ENCODE peak calls at places on chromosomes 11 and 22, in ten cellular contexts. V is aorta, N is ovary, O is fibroblast of pulmonary artery, A is HL-60, R is foreskin fibroblast, W is cardiac fibroblast, S is body of pancreas, P is A549, K is heart right ventricle. J is an unnamed sample.

GRCh38 chr11:122757201-122757600 is 81.1 kb upstream of the CRTAM start:
- DNase-seq in V (no peak), N (no peak), O (no peak), A (no peak), R (no peak), W (no peak), S (no peak), P (no peak), K (no peak), J (no peak)

GRCh38 chr11:111403021-111403725 is 24.1 kb upstream of the POU2AF1 start:
- DNase-seq in V (no peak), N (no peak), O (no peak), A (no peak), R (no peak), W (no peak), S (no peak), P (no peak), K (no peak), J (no peak)

GRCh38 chr11:75814686-75815344 is at the start of gene UVRAG:
- DNase-seq in V (peak; percentile 99), N (peak; percentile 99), O (peak; percentile 100), A (peak; percentile 98), R (peak; percentile 98), W (peak; percentile 100), S (peak; percentile 98), P (peak; percentile 99), K (peak; percentile 96), J (peak; percentile 97)

GRCh38 chr11:126035718-126036117 is 26.9 kb downstream of the CDON start:
- DNase-seq in V (no peak), N (no peak), O (no peak), A (no peak), R (no peak), W (no peak), S (no peak), P (no peak), K (no peak), J (no peak)

GRCh38 chr11:121800704-121801516 is 315.1 kb downstream of the BLID start:
- DNase-seq in V (peak; percentile 51), N (peak; percentile 70), O (peak; percentile 21), A (no peak), R (no peak), W (no peak), S (peak; percentile 6), P (no peak), K (no peak), J (peak; percentile 41)

GRCh38 chr11:110153474-110153873 is 60.3 kb downstream of the ZC3H12C start:
- DNase-seq in V (no peak), N (no peak), O (no peak), A (no peak), R (no peak), W (no peak), S (no peak), P (no peak), K (no peak), J (no peak)

GRCh38 chr11:77525455-77526091 is 51.7 kb upstream of the PAK1 start:
- DNase-seq in V (no peak), N (no peak), O (peak; percentile 22), A (no peak), R (no peak), W (peak; percentile 35), S (no peak), P (no peak), K (no peak), J (no peak)

GRCh38 chr11:122671270-122671906 is 15.9 kb downstream of the UBASH3B start:
- DNase-seq in V (no peak), N (no peak), O (peak; percentile 23), A (no peak), R (peak; percentile 71), W (peak; percentile 88), S (no peak), P (no peak), K (no peak), J (no peak)

GRCh38 chr22:24134090-24134846 is 47.0 kb upstream of the SUSD2 start:
- DNase-seq in V (peak; percentile 78), N (peak; percentile 57), O (no peak), A (no peak), R (no peak), W (no peak), S (no peak), P (no peak), K (no peak), J (no peak)

GRCh38 chr11:122478986-122479385 is 176.5 kb upstream of the UBASH3B start:
- DNase-seq in V (no peak), N (no peak), O (no peak), A (no peak), R (peak; percentile 27), W (no peak), S (no peak), P (no peak), K (no peak), J (no peak)

GRCh38 chr11:23680488-23681230 is 816.2 kb upstream of the LUZP2 start:
- DNase-seq in V (no peak), N (no peak), O (no peak), A (no peak), R (no peak), W (no peak), S (no peak), P (no peak), K (peak; percentile 2), J (no peak)

GRCh38 chr11:59754494-59754858 is 700 bp upstream of the STX3 start:
- DNase-seq in V (no peak), N (no peak), O (no peak), A (no peak), R (peak; percentile 41), W (no peak), S (peak; percentile 34), P (no peak), K (no peak), J (no peak)

GRCh38 chr11:17498058-17498457 is 21.4 kb upstream of the ABCC8 start:
- DNase-seq in V (no peak), N (no peak), O (no peak), A (peak; percentile 59), R (no peak), W (no peak), S (no peak), P (no peak), K (no peak), J (no peak)

GRCh38 chr22:32558681-32559355 is 84.2 kb downstream of the FBXO7 start:
- DNase-seq in V (peak; percentile 83), N (peak; percentile 59), O (peak; percentile 24), A (no peak), R (peak; percentile 91), W (peak; percentile 66), S (peak; percentile 13), P (peak; percentile 51), K (peak; percentile 65), J (peak; percentile 43)

DNA sequence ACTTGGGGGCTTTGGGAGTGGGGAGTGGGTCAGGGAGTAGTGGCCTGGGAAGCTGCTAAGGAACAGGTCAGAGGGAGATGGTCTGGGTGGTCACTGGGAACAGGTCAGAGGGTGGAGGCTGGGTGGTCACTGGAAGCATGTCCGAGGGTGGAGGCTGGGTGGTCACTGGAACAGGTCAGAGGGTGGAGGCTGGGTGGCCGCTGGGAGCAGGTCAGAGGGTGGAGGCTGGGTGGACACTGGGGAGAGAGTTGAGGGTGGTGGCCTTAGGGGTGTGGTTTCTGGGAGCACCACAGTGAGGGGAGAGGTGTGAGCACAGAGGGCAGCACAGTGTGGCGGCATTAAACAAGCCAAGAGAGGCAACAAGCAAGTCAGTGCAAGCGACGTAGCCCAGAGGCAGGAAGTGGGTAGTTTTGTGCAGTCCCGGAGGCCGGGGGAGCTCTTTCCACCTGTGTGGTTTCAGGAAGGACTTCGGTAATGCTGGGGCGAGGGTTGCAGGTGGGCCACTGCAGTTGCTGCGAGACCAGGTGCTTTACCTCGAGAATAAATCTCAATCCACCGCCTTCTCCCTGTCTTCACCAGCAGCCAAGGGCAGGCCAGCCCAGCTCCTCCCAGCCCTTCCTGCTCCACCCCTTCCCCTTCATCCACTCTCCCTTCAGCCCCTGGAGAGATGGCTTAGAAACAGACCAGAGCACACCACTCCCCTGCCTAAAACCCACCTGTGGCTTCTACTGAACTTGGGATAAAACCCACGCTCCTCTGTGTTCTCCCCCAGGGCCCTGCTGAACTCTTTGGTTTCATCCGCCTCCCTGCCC is 3.2 kb upstream of the CACNA1I start:
- DNase-seq in V (no peak), N (no peak), O (no peak), A (no peak), R (no peak), W (no peak), S (no peak), P (no peak), K (no peak), J (no peak)
- H3K4me3 ChIP-seq in V (no peak overlapping the region), N (no peak overlapping the region), O (no peak overlapping the region), A (no peak overlapping the region), R (no peak overlapping the region), W (no peak overlapping the region), S (no peak overlapping the region), P (no peak overlapping the region), K (no peak overlapping the region), J (no peak overlapping the region)

GRCh38 chr11:64519541-64519940 is 71.5 kb upstream of the SLC22A12 start:
- DNase-seq in V (no peak), N (no peak), O (no peak), A (no peak), R (no peak), W (no peak), S (no peak), P (no peak), K (no peak), J (no peak)
- H3K4me3 ChIP-seq in V (no peak overlapping the region), N (no peak overlapping the region), O (no peak overlapping the region), A (no peak overlapping the region), R (no peak overlapping the region), W (no peak overlapping the region), S (no peak overlapping the region), P (no peak overlapping the region), K (no peak overlapping the region), J (no peak overlapping the region)

GRCh38 chr11:65585396-65586246 is 9.8 kb downstream of the EHBP1L1 start:
- DNase-seq in V (no peak), N (no peak), O (no peak), A (no peak), R (peak; percentile 32), W (no peak), S (no peak), P (no peak), K (no peak), J (no peak)
- H3K4me3 ChIP-seq in V (no peak overlapping the region), N (no peak overlapping the region), O (no peak overlapping the region), A (no peak overlapping the region), R (no peak overlapping the region), W (no peak overlapping the region), S (no peak overlapping the region), P (no peak overlapping the region), K (no peak overlapping the region), J (no peak overlapping the region)

GRCh38 chr11:47847892-47848635 is at the start of gene NUP160:
- DNase-seq in V (peak; percentile 91), N (peak; percentile 85), O (peak; percentile 53), A (peak; percentile 64), R (peak; percentile 82), W (peak; percentile 51), S (peak; percentile 88), P (peak; percentile 79), K (peak; percentile 86), J (no peak)

GRCh38 chr11:47848636-47849155 is 546 bp upstream of the NUP160 start:
- DNase-seq in V (no peak), N (no peak), O (no peak), A (no peak), R (no peak), W (no peak), S (no peak), P (no peak), K (no peak), J (no peak)

GRCh38 chr11:47854667-47855066 is 6.5 kb upstream of the NUP160 start:
- DNase-seq in V (no peak), N (no peak), O (no peak), A (no peak), R (no peak), W (no peak), S (no peak), P (no peak), K (no peak), J (no peak)

GRCh38 chr11:47850337-47850736 is 2.2 kb upstream of the NUP160 start:
- DNase-seq in V (no peak), N (no peak), O (no peak), A (no peak), R (no peak), W (no peak), S (no peak), P (no peak), K (no peak), J (no peak)

GRCh38 chr11:47852053-47852452 is 3.9 kb upstream of the NUP160 start:
- DNase-seq in V (no peak), N (no peak), O (no peak), A (no peak), R (no peak), W (no peak), S (no peak), P (no peak), K (no peak), J (no peak)
- H3K4me3 ChIP-seq in V (no peak overlapping the region), N (no peak overlapping the region), O (no peak overlapping the region), A (no peak overlapping the region), R (no peak overlapping the region), W (no peak overlapping the region), S (no peak overlapping the region), P (no peak overlapping the region), K (no peak overlapping the region), J (no peak overlapping the region)

J was measured in skeletal muscle cell.